ENCODE peak calls at places on chromosomes 2 and 18, in four cellular contexts. One of them, this sample, is unnamed.

GRCh38 chr2:54239427-54239826 is 16.6 kb downstream of the TSPYL6 start:
- DNase-seq in Peyer's patch: no peak
- DNase-seq in adrenal gland: no peak
- DNase-seq in neuronal stem cell: no peak
- DNase-seq in this sample: no peak

GRCh38 chr2:119149611-119150010 is 8.9 kb downstream of the C1QL2 start:
- DNase-seq in Peyer's patch: no peak
- DNase-seq in adrenal gland: no peak
- DNase-seq in neuronal stem cell: no peak
- DNase-seq in this sample: no peak

GRCh38 chr18:45667056-45667455 is 51.8 kb downstream of the SLC14A2 start:
- DNase-seq in Peyer's patch: no peak
- DNase-seq in adrenal gland: no peak
- DNase-seq in neuronal stem cell: no peak
- DNase-seq in this sample: no peak

GRCh38 chr2:30185175-30185574 is 38.4 kb downstream of the YPEL5 start:
- DNase-seq in Peyer's patch: no peak
- DNase-seq in adrenal gland: no peak
- DNase-seq in neuronal stem cell: no peak
- DNase-seq in this sample: no peak

GRCh38 chr2:38016177-38016576 is 59.8 kb downstream of the CYP1B1 start:
- DNase-seq in Peyer's patch: no peak
- DNase-seq in adrenal gland: no peak
- DNase-seq in neuronal stem cell: no peak
- DNase-seq in this sample: no peak

GRCh38 chr2:15732341-15733077 is 140.8 kb downstream of the DDX1 start:
- DNase-seq in Peyer's patch: no peak
- DNase-seq in adrenal gland: no peak
- DNase-seq in neuronal stem cell: no peak
- DNase-seq in this sample: no peak

GRCh38 chr2:134395779-134396178 is 141.9 kb downstream of the MGAT5 start:
- DNase-seq in Peyer's patch: no peak
- DNase-seq in adrenal gland: no peak
- DNase-seq in neuronal stem cell: no peak
- DNase-seq in this sample: no peak

GRCh38 chr2:179981085-179981484 is 26.0 kb downstream of the CWC22 start:
- DNase-seq in Peyer's patch: no peak
- DNase-seq in adrenal gland: no peak
- DNase-seq in neuronal stem cell: no peak
- DNase-seq in this sample: no peak

GRCh38 chr2:229974271-229974670 is 52.0 kb downstream of the FBXO36 start:
- DNase-seq in Peyer's patch: no peak
- DNase-seq in adrenal gland: peak; percentile 49
- DNase-seq in neuronal stem cell: no peak
- DNase-seq in this sample: no peak

GRCh38 chr2:47512581-47513083 is 109.7 kb downstream of the MSH2 start:
- DNase-seq in Peyer's patch: no peak
- DNase-seq in adrenal gland: no peak
- DNase-seq in neuronal stem cell: no peak
- DNase-seq in this sample: no peak

GRCh38 chr18:7259482-7259881 is 28.6 kb downstream of the LRRC30 start:
- DNase-seq in Peyer's patch: no peak
- DNase-seq in adrenal gland: peak; percentile 24
- DNase-seq in neuronal stem cell: no peak
- DNase-seq in this sample: no peak

GRCh38 chr2:178331474-178332431 is 119.2 kb downstream of the PRKRA start:
- DNase-seq in Peyer's patch: no peak
- DNase-seq in adrenal gland: no peak
- DNase-seq in neuronal stem cell: no peak
- DNase-seq in this sample: no peak

GRCh38 chr18:3715223-3716080 is 265.5 kb downstream of the TGIF1 start:
- DNase-seq in Peyer's patch: no peak
- DNase-seq in adrenal gland: no peak
- DNase-seq in neuronal stem cell: no peak
- DNase-seq in this sample: no peak

GRCh38 chr2:43059183-43059897 is 167.1 kb downstream of the ZFP36L2 start:
- DNase-seq in Peyer's patch: peak; percentile 40
- DNase-seq in adrenal gland: peak; percentile 91
- DNase-seq in neuronal stem cell: no peak
- DNase-seq in this sample: peak; percentile 62

GRCh38 chr18:28147674-28148171 is 29.2 kb downstream of the CDH2 start:
- DNase-seq in Peyer's patch: no peak
- DNase-seq in adrenal gland: no peak
- DNase-seq in neuronal stem cell: no peak
- DNase-seq in this sample: no peak

GRCh38 chr18:63894367-63894766 is 6.9 kb downstream of the SERPINB2 start:
- DNase-seq in Peyer's patch: no peak
- DNase-seq in adrenal gland: no peak
- DNase-seq in neuronal stem cell: no peak
- DNase-seq in this sample: no peak

GRCh38 chr2:37085731-37086147 is 1.4 kb downstream of the GPATCH11 start:
- DNase-seq in Peyer's patch: no peak
- DNase-seq in adrenal gland: no peak
- DNase-seq in neuronal stem cell: no peak
- DNase-seq in this sample: no peak

GRCh38 chr2:189631849-189632248 is 29.4 kb upstream of the ASNSD1 start:
- DNase-seq in Peyer's patch: no peak
- DNase-seq in adrenal gland: no peak
- DNase-seq in neuronal stem cell: no peak
- DNase-seq in this sample: no peak

GRCh38 chr2:226971770-226972169 is 135.9 kb downstream of the RHBDD1 start:
- DNase-seq in Peyer's patch: peak; percentile 48
- DNase-seq in adrenal gland: no peak
- DNase-seq in neuronal stem cell: no peak
- DNase-seq in this sample: no peak

GRCh38 chr2:178296394-178297090 is 102.2 kb downstream of the OSBPL6 start:
- DNase-seq in Peyer's patch: no peak
- DNase-seq in adrenal gland: no peak
- DNase-seq in neuronal stem cell: no peak
- DNase-seq in this sample: no peak

GRCh38 chr2:2698182-2699116 is 367.4 kb upstream of the MYT1L start:
- DNase-seq in Peyer's patch: no peak
- DNase-seq in adrenal gland: peak; percentile 33
- DNase-seq in neuronal stem cell: no peak
- DNase-seq in this sample: no peak

GRCh38 chr2:46179037-46179621 is 118.1 kb upstream of the EPAS1 start:
- DNase-seq in Peyer's patch: peak; percentile 24
- DNase-seq in adrenal gland: peak; percentile 63
- DNase-seq in neuronal stem cell: no peak
- DNase-seq in this sample: peak; percentile 48

GRCh38 chr2:12556762-12557161 is 160.0 kb upstream of the TRIB2 start:
- DNase-seq in Peyer's patch: no peak
- DNase-seq in adrenal gland: no peak
- DNase-seq in neuronal stem cell: no peak
- DNase-seq in this sample: no peak

GRCh38 chr18:43634994-43635393 is 357.7 kb upstream of the SYT4 start:
- DNase-seq in Peyer's patch: no peak
- DNase-seq in adrenal gland: no peak
- DNase-seq in neuronal stem cell: no peak
- DNase-seq in this sample: no peak

GRCh38 chr2:201955702-201956141 is 77.9 kb upstream of the FZD7 start:
- DNase-seq in Peyer's patch: no peak
- DNase-seq in adrenal gland: no peak
- DNase-seq in neuronal stem cell: no peak
- DNase-seq in this sample: no peak

GRCh38 chr2:191710411-191710900 is 32.5 kb downstream of the NABP1 start:
- DNase-seq in Peyer's patch: no peak
- DNase-seq in adrenal gland: no peak
- DNase-seq in neuronal stem cell: no peak
- DNase-seq in this sample: no peak

GRCh38 chr2:119474371-119475224 is 42.9 kb downstream of the TMEM37 start:
- DNase-seq in Peyer's patch: no peak
- DNase-seq in adrenal gland: peak; percentile 12
- DNase-seq in neuronal stem cell: no peak
- DNase-seq in this sample: no peak

GRCh38 chr2:15912203-15912602 is 28.1 kb upstream of the MYCN start:
- DNase-seq in Peyer's patch: peak; percentile 16
- DNase-seq in adrenal gland: peak; percentile 65
- DNase-seq in neuronal stem cell: no peak
- DNase-seq in this sample: peak; percentile 42

GRCh38 chr2:148832626-148833025 is 42.4 kb upstream of the KIF5C start:
- DNase-seq in Peyer's patch: no peak
- DNase-seq in adrenal gland: no peak
- DNase-seq in neuronal stem cell: no peak
- DNase-seq in this sample: no peak

GRCh38 chr2:3188405-3188946 is 189.1 kb downstream of the EIPR1 start:
- DNase-seq in Peyer's patch: no peak
- DNase-seq in adrenal gland: no peak
- DNase-seq in neuronal stem cell: no peak
- DNase-seq in this sample: no peak

GRCh38 chr2:65096948-65097347 is 33.0 kb downstream of the RAB1A start:
- DNase-seq in Peyer's patch: no peak
- DNase-seq in adrenal gland: no peak
- DNase-seq in neuronal stem cell: no peak
- DNase-seq in this sample: no peak

GRCh38 chr2:24822049-24822706 is 29.0 kb downstream of the CENPO start:
- DNase-seq in Peyer's patch: no peak
- DNase-seq in adrenal gland: no peak
- DNase-seq in neuronal stem cell: no peak
- DNase-seq in this sample: no peak

GRCh38 chr18:72542993-72543361 is 1.2 kb downstream of the CBLN2 start:
- DNase-seq in Peyer's patch: no peak
- DNase-seq in adrenal gland: no peak
- DNase-seq in neuronal stem cell: peak; percentile 39
- DNase-seq in this sample: no peak

GRCh38 chr2:239630618-239631286 is 229.9 kb upstream of the HDAC4 start:
- DNase-seq in Peyer's patch: no peak
- DNase-seq in adrenal gland: peak; percentile 91
- DNase-seq in neuronal stem cell: no peak
- DNase-seq in this sample: no peak

GRCh38 chr2:100983201-100983600 is 18.9 kb upstream of the RPL31 start:
- DNase-seq in Peyer's patch: no peak
- DNase-seq in adrenal gland: no peak
- DNase-seq in neuronal stem cell: no peak
- DNase-seq in this sample: no peak

GRCh38 chr2:4992226-4992625 is 700.0 kb upstream of the SOX11 start:
- DNase-seq in Peyer's patch: no peak
- DNase-seq in adrenal gland: no peak
- DNase-seq in neuronal stem cell: no peak
- DNase-seq in this sample: no peak

GRCh38 chr2:143284087-143284675 is 155.0 kb downstream of the ARHGAP15 start:
- DNase-seq in Peyer's patch: no peak
- DNase-seq in adrenal gland: no peak
- DNase-seq in neuronal stem cell: peak; percentile 20
- DNase-seq in this sample: no peak

GRCh38 chr2:24115057-24115456 is 8.1 kb downstream of the PFN4 start:
- DNase-seq in Peyer's patch: no peak
- DNase-seq in adrenal gland: no peak
- DNase-seq in neuronal stem cell: no peak
- DNase-seq in this sample: no peak

GRCh38 chr18:41131050-41131449 is 824.0 kb upstream of the PIK3C3 start:
- DNase-seq in Peyer's patch: no peak
- DNase-seq in adrenal gland: no peak
- DNase-seq in neuronal stem cell: no peak
- DNase-seq in this sample: no peak

GRCh38 chr2:237593036-237593435 is 2.5 kb upstream of the RAB17 start:
- DNase-seq in Peyer's patch: no peak
- DNase-seq in adrenal gland: no peak
- DNase-seq in neuronal stem cell: no peak
- DNase-seq in this sample: no peak

GRCh38 chr2:237593596-237594310 is 3.2 kb upstream of the RAB17 start:
- DNase-seq in Peyer's patch: no peak
- DNase-seq in adrenal gland: no peak
- DNase-seq in neuronal stem cell: no peak
- DNase-seq in this sample: no peak

GRCh38 chr2:237591379-237591881 is 896 bp upstream of the RAB17 start:
- DNase-seq in Peyer's patch: no peak
- DNase-seq in adrenal gland: no peak
- DNase-seq in neuronal stem cell: no peak
- DNase-seq in this sample: peak; percentile 36

GRCh38 chr2:237591021-237591370 is 462 bp upstream of the RAB17 start:
- DNase-seq in Peyer's patch: no peak
- DNase-seq in adrenal gland: no peak
- DNase-seq in neuronal stem cell: no peak
- DNase-seq in this sample: peak; percentile 75

GRCh38 chr2:237592425-237592980 is 2.0 kb upstream of the RAB17 start:
- DNase-seq in Peyer's patch: no peak
- DNase-seq in adrenal gland: no peak
- DNase-seq in neuronal stem cell: no peak
- DNase-seq in this sample: no peak
- H3K4me1 ChIP-seq in Peyer's patch: peaks cover 14% of the 10 kb centered on the region
- H3K4me1 ChIP-seq in adrenal gland: peaks cover 15% of the 10 kb centered on the region
- H3K4me1 ChIP-seq in neuronal stem cell: peaks cover 18% of the 10 kb centered on the region
- H3K4me1 ChIP-seq in this sample: no peaks in the 10 kb centered on the region

GRCh38 chr2:75705921-75706320 is 4.8 kb downstream of the GCFC2 start:
- DNase-seq in Peyer's patch: no peak
- DNase-seq in adrenal gland: no peak
- DNase-seq in neuronal stem cell: no peak
- DNase-seq in this sample: no peak

GRCh38 chr2:75707901-75708300 is 2.8 kb downstream of the GCFC2 start:
- DNase-seq in Peyer's patch: no peak
- DNase-seq in adrenal gland: no peak
- DNase-seq in neuronal stem cell: no peak
- DNase-seq in this sample: no peak

GRCh38 chr2:75702593-75702992 is 8.1 kb downstream of the GCFC2 start:
- DNase-seq in Peyer's patch: no peak
- DNase-seq in adrenal gland: no peak
- DNase-seq in neuronal stem cell: no peak
- DNase-seq in this sample: no peak

GRCh38 chr2:75698928-75699327 is 11.8 kb downstream of the GCFC2 start:
- DNase-seq in Peyer's patch: no peak
- DNase-seq in adrenal gland: no peak
- DNase-seq in neuronal stem cell: no peak
- DNase-seq in this sample: no peak

GRCh38 chr2:75703617-75704016 is 7.1 kb downstream of the GCFC2 start:
- DNase-seq in Peyer's patch: no peak
- DNase-seq in adrenal gland: no peak
- DNase-seq in neuronal stem cell: no peak
- DNase-seq in this sample: no peak
- H3K4me1 ChIP-seq in Peyer's patch: no peaks in the 10 kb centered on the region
- H3K4me1 ChIP-seq in adrenal gland: peaks cover 5% of the 10 kb centered on the region
- H3K4me1 ChIP-seq in neuronal stem cell: no peaks in the 10 kb centered on the region
- H3K4me1 ChIP-seq in this sample: no peaks in the 10 kb centered on the region

GRCh38 chr18:62187543-62188378 is 706 bp downstream of the RELCH start:
- DNase-seq in Peyer's patch: no peak
- DNase-seq in adrenal gland: peak; percentile 32
- DNase-seq in neuronal stem cell: peak; percentile 30
- DNase-seq in this sample: peak; percentile 47
- H3K4me1 ChIP-seq in Peyer's patch: peaks cover 23% of the 10 kb centered on the region
- H3K4me1 ChIP-seq in adrenal gland: peaks cover 26% of the 10 kb centered on the region
- H3K4me1 ChIP-seq in neuronal stem cell: no peaks in the 10 kb centered on the region
- H3K4me1 ChIP-seq in this sample: peaks cover 25% of the 10 kb centered on the region

GRCh38 chr2:72745679-72746368 is 80.0 kb downstream of the EXOC6B start:
- DNase-seq in Peyer's patch: no peak
- DNase-seq in adrenal gland: no peak
- DNase-seq in neuronal stem cell: peak; percentile 51
- DNase-seq in this sample: no peak
- H3K4me1 ChIP-seq in Peyer's patch: no peaks in the 10 kb centered on the region
- H3K4me1 ChIP-seq in adrenal gland: peaks cover 7% of the 10 kb centered on the region
- H3K4me1 ChIP-seq in neuronal stem cell: no peaks in the 10 kb centered on the region
- H3K4me1 ChIP-seq in this sample: no peaks in the 10 kb centered on the region